ENCODE peak calls at places on chromosome 3, in six cellular contexts. One of them, this sample, is unnamed. For H3K27me3, the result is how much of the 10 kb centered on the place peaks cover.

GRCh38 chr3:100993309-100993708 is at the start of gene ABI3BP:
- DNase-seq in left lung: peak
- DNase-seq in CD8-positive, alpha-beta T cell: no peak
- DNase-seq in adrenal gland: peak
- DNase-seq in CD8-positive, alpha-beta memory T cell: no peak
- DNase-seq in body of pancreas: peak
- DNase-seq in this sample: no peak

GRCh38 chr3:58973796-58974195 is 76.0 kb downstream of the CFAP20DC start:
- DNase-seq in body of pancreas: no peak
- DNase-seq in CD8-positive, alpha-beta memory T cell: no peak
- DNase-seq in adrenal gland: peak
- DNase-seq in left lung: no peak
- DNase-seq in CD8-positive, alpha-beta T cell: no peak
- DNase-seq in this sample: no peak

GRCh38 chr3:143040264-143040879 is 39.0 kb downstream of the U2SURP start:
- DNase-seq in body of pancreas: no peak
- DNase-seq in CD8-positive, alpha-beta memory T cell: no peak
- DNase-seq in left lung: no peak
- DNase-seq in CD8-positive, alpha-beta T cell: no peak
- DNase-seq in adrenal gland: no peak
- DNase-seq in this sample: no peak

GRCh38 chr3:187831125-187832051 is 86.1 kb upstream of the BCL6 start:
- DNase-seq in adrenal gland: no peak
- DNase-seq in CD8-positive, alpha-beta T cell: no peak
- DNase-seq in CD8-positive, alpha-beta memory T cell: no peak
- DNase-seq in left lung: no peak
- DNase-seq in body of pancreas: no peak
- DNase-seq in this sample: no peak

GRCh38 chr3:62252614-62253147 is 120.7 kb downstream of the FEZF2 start:
- DNase-seq in left lung: no peak
- DNase-seq in CD8-positive, alpha-beta T cell: no peak
- DNase-seq in adrenal gland: peak
- DNase-seq in CD8-positive, alpha-beta memory T cell: no peak
- DNase-seq in body of pancreas: no peak
- DNase-seq in this sample: no peak

GRCh38 chr3:33682770-33683169 is 35.3 kb downstream of the CLASP2 start:
- DNase-seq in body of pancreas: no peak
- DNase-seq in left lung: no peak
- DNase-seq in adrenal gland: no peak
- DNase-seq in CD8-positive, alpha-beta T cell: no peak
- DNase-seq in CD8-positive, alpha-beta memory T cell: no peak
- DNase-seq in this sample: no peak

GRCh38 chr3:15317164-15317477 is 15.3 kb downstream of the SH3BP5 start:
- DNase-seq in CD8-positive, alpha-beta memory T cell: no peak
- DNase-seq in CD8-positive, alpha-beta T cell: no peak
- DNase-seq in body of pancreas: no peak
- DNase-seq in adrenal gland: peak
- DNase-seq in left lung: no peak
- DNase-seq in this sample: no peak

GRCh38 chr3:149487598-149488197 is 13.2 kb downstream of the TM4SF4 start:
- DNase-seq in left lung: no peak
- DNase-seq in CD8-positive, alpha-beta T cell: no peak
- DNase-seq in adrenal gland: no peak
- DNase-seq in body of pancreas: peak
- DNase-seq in CD8-positive, alpha-beta memory T cell: no peak
- DNase-seq in this sample: no peak

GRCh38 chr3:57043518-57043917 is 16.9 kb upstream of the SPATA12 start:
- DNase-seq in CD8-positive, alpha-beta memory T cell: no peak
- DNase-seq in CD8-positive, alpha-beta T cell: no peak
- DNase-seq in left lung: no peak
- DNase-seq in body of pancreas: no peak
- DNase-seq in adrenal gland: no peak
- DNase-seq in this sample: no peak

GRCh38 chr3:149813367-149814281 is 609 bp downstream of the RNF13 start:
- DNase-seq in body of pancreas: peak
- DNase-seq in left lung: no peak
- DNase-seq in adrenal gland: peak
- DNase-seq in CD8-positive, alpha-beta memory T cell: no peak
- DNase-seq in CD8-positive, alpha-beta T cell: no peak
- DNase-seq in this sample: peak

GRCh38 chr3:140708815-140709214 is 31.0 kb downstream of the TRIM42 start:
- DNase-seq in CD8-positive, alpha-beta T cell: no peak
- DNase-seq in adrenal gland: no peak
- DNase-seq in left lung: no peak
- DNase-seq in CD8-positive, alpha-beta memory T cell: no peak
- DNase-seq in body of pancreas: no peak
- DNase-seq in this sample: no peak

GRCh38 chr3:61199843-61200242 is 51.4 kb downstream of the FHIT start:
- DNase-seq in body of pancreas: no peak
- DNase-seq in CD8-positive, alpha-beta memory T cell: no peak
- DNase-seq in left lung: no peak
- DNase-seq in adrenal gland: no peak
- DNase-seq in CD8-positive, alpha-beta T cell: no peak
- DNase-seq in this sample: no peak

GRCh38 chr3:62876064-62876463 is 848 bp upstream of the CADPS start:
- DNase-seq in body of pancreas: peak
- DNase-seq in CD8-positive, alpha-beta memory T cell: no peak
- DNase-seq in left lung: no peak
- DNase-seq in CD8-positive, alpha-beta T cell: no peak
- DNase-seq in adrenal gland: peak
- DNase-seq in this sample: no peak

GRCh38 chr3:151219056-151219455 is 16.0 kb upstream of the GPR171 start:
- DNase-seq in left lung: no peak
- DNase-seq in adrenal gland: no peak
- DNase-seq in CD8-positive, alpha-beta T cell: no peak
- DNase-seq in body of pancreas: no peak
- DNase-seq in CD8-positive, alpha-beta memory T cell: no peak
- DNase-seq in this sample: no peak

GRCh38 chr3:105598047-105598796 is 231.5 kb downstream of the ALCAM start:
- DNase-seq in body of pancreas: no peak
- DNase-seq in CD8-positive, alpha-beta memory T cell: no peak
- DNase-seq in adrenal gland: no peak
- DNase-seq in left lung: no peak
- DNase-seq in CD8-positive, alpha-beta T cell: no peak
- DNase-seq in this sample: no peak

GRCh38 chr3:152365766-152366593 is 97.3 kb downstream of the MBNL1 start:
- DNase-seq in left lung: no peak
- DNase-seq in CD8-positive, alpha-beta memory T cell: no peak
- DNase-seq in adrenal gland: no peak
- DNase-seq in body of pancreas: no peak
- DNase-seq in CD8-positive, alpha-beta T cell: no peak
- DNase-seq in this sample: no peak

GRCh38 chr3:57184516-57184915 is 15.3 kb downstream of the HESX1 start:
- DNase-seq in left lung: no peak
- DNase-seq in body of pancreas: no peak
- DNase-seq in adrenal gland: no peak
- DNase-seq in CD8-positive, alpha-beta memory T cell: no peak
- DNase-seq in CD8-positive, alpha-beta T cell: no peak
- DNase-seq in this sample: no peak

GRCh38 chr3:42518800-42519567 is 16.5 kb downstream of the VIPR1 start:
- DNase-seq in left lung: no peak
- DNase-seq in CD8-positive, alpha-beta memory T cell: peak
- DNase-seq in adrenal gland: no peak
- DNase-seq in CD8-positive, alpha-beta T cell: peak
- DNase-seq in body of pancreas: peak
- DNase-seq in this sample: no peak

GRCh38 chr3:155442066-155442465 is 148.6 kb upstream of the STRIT1 start:
- DNase-seq in CD8-positive, alpha-beta T cell: no peak
- DNase-seq in body of pancreas: no peak
- DNase-seq in adrenal gland: no peak
- DNase-seq in left lung: no peak
- DNase-seq in CD8-positive, alpha-beta memory T cell: no peak
- DNase-seq in this sample: no peak

GRCh38 chr3:12286927-12287726 is 1.7 kb upstream of the PPARG start:
- DNase-seq in adrenal gland: no peak
- DNase-seq in CD8-positive, alpha-beta memory T cell: no peak
- DNase-seq in left lung: peak
- DNase-seq in body of pancreas: no peak
- DNase-seq in CD8-positive, alpha-beta T cell: no peak
- DNase-seq in this sample: no peak

GRCh38 chr3:62374375-62374876 is 1.1 kb upstream of the FEZF2 start:
- DNase-seq in adrenal gland: no peak
- DNase-seq in CD8-positive, alpha-beta memory T cell: no peak
- DNase-seq in CD8-positive, alpha-beta T cell: no peak
- DNase-seq in body of pancreas: no peak
- DNase-seq in left lung: peak
- DNase-seq in this sample: no peak

GRCh38 chr3:100730524-100730923 is 21.2 kb downstream of the TFG start:
- DNase-seq in adrenal gland: no peak
- DNase-seq in left lung: no peak
- DNase-seq in body of pancreas: no peak
- DNase-seq in CD8-positive, alpha-beta memory T cell: no peak
- DNase-seq in CD8-positive, alpha-beta T cell: no peak
- DNase-seq in this sample: no peak

GRCh38 chr3:186849392-186849975 is 7.0 kb downstream of the ADIPOQ start:
- DNase-seq in CD8-positive, alpha-beta T cell: no peak
- DNase-seq in left lung: no peak
- DNase-seq in CD8-positive, alpha-beta memory T cell: no peak
- DNase-seq in body of pancreas: no peak
- DNase-seq in adrenal gland: no peak
- DNase-seq in this sample: no peak

GRCh38 chr3:29344986-29345385 is 64.1 kb downstream of the RBMS3 start:
- DNase-seq in body of pancreas: no peak
- DNase-seq in CD8-positive, alpha-beta memory T cell: no peak
- DNase-seq in left lung: no peak
- DNase-seq in adrenal gland: no peak
- DNase-seq in CD8-positive, alpha-beta T cell: no peak
- DNase-seq in this sample: no peak

GRCh38 chr3:197466586-197467399 is 89.0 kb downstream of the BDH1 start:
- DNase-seq in adrenal gland: peak
- DNase-seq in CD8-positive, alpha-beta memory T cell: no peak
- DNase-seq in left lung: no peak
- DNase-seq in body of pancreas: peak
- DNase-seq in CD8-positive, alpha-beta T cell: no peak
- DNase-seq in this sample: no peak

GRCh38 chr3:105533955-105534354 is 167.2 kb downstream of the ALCAM start:
- DNase-seq in body of pancreas: no peak
- DNase-seq in adrenal gland: no peak
- DNase-seq in CD8-positive, alpha-beta memory T cell: no peak
- DNase-seq in CD8-positive, alpha-beta T cell: no peak
- DNase-seq in left lung: no peak
- DNase-seq in this sample: no peak

GRCh38 chr3:6644070-6644929 is 216.6 kb upstream of the GRM7 start:
- DNase-seq in adrenal gland: no peak
- DNase-seq in CD8-positive, alpha-beta T cell: no peak
- DNase-seq in left lung: no peak
- DNase-seq in CD8-positive, alpha-beta memory T cell: no peak
- DNase-seq in body of pancreas: no peak
- DNase-seq in this sample: peak

DNA sequence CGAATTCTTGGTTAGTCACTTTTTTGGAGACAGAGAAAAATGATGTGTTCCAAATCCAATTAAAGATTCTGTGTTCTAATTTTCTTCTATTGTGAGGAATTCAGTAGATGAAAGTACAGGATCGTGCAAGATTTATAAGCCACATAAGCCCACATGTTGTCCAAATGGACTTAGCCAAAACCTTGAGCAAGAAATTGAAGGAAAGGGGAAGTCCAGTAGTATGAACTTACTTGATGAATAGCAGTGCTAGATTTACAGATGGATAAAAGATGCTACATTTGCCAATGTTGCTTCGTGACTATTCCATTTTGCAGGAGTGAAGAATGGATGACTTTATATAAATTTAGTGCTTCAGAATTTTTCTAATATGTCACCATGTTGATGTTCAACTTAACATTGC is 120.0 kb upstream of the ATP11B start:
- DNase-seq in CD8-positive, alpha-beta T cell: no peak
- DNase-seq in CD8-positive, alpha-beta memory T cell: no peak
- DNase-seq in left lung: no peak
- DNase-seq in body of pancreas: no peak
- DNase-seq in adrenal gland: no peak
- DNase-seq in this sample: no peak
- H3K27me3 ChIP-seq in CD8-positive, alpha-beta T cell: under half
- H3K27me3 ChIP-seq in CD8-positive, alpha-beta memory T cell: under half
- H3K27me3 ChIP-seq in left lung: under half
- H3K27me3 ChIP-seq in body of pancreas: under half
- H3K27me3 ChIP-seq in adrenal gland: under half
- H3K27me3 ChIP-seq in this sample: under half

DNA sequence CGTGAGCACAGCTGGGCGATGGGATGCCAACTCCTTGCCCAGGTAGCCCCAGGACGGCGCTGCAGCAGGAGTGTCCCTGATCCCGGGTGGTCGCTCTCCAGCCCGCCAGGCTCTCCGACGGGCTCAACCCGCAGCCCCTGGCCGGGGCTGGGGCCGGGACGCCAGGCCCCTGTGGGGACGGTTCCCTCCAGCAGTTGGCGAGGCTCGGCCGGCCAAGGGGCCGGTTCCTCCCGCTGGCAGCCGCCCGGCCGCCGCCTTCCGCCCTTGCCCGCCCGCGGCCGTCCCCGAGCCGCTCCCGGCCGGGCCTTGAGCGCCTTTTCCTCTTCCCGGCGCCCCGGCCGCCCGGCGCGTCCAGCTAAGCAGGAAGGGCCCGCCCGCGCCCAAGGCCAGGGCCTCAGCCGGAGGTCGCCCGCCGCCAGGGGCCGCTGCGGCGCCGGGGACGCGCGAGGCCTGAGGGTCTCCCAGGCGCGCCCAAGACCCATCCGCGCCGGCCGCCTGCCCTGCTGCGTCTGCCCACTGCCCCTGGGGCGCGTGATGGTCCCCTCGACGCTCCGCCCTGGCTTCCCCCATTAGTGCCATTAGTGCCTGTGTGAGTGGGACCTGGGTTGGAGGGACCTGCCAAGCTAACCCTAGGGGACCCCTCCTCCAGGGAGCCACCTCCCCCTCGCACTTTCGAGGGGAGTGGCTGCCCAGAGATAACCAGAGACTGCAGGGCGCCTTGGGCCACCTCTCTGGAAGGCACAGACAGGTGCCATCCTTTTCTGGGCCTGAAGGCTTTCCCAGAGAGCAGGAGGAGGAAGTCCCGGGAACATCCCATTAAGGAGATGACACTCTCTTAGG is 106.4 kb downstream of the FBLN2 start:
- DNase-seq in body of pancreas: peak
- DNase-seq in CD8-positive, alpha-beta T cell: no peak
- DNase-seq in CD8-positive, alpha-beta memory T cell: peak
- DNase-seq in adrenal gland: no peak
- DNase-seq in left lung: no peak
- DNase-seq in this sample: no peak
- H3K27me3 ChIP-seq in body of pancreas: under half
- H3K27me3 ChIP-seq in CD8-positive, alpha-beta T cell: under half
- H3K27me3 ChIP-seq in CD8-positive, alpha-beta memory T cell: under half
- H3K27me3 ChIP-seq in adrenal gland: under half
- H3K27me3 ChIP-seq in left lung: half or more
- H3K27me3 ChIP-seq in this sample: under half

GRCh38 chr3:48268936-48269551 is 28.1 kb downstream of the ZNF589 start:
- DNase-seq in body of pancreas: peak
- DNase-seq in CD8-positive, alpha-beta memory T cell: no peak
- DNase-seq in adrenal gland: no peak
- DNase-seq in left lung: no peak
- DNase-seq in CD8-positive, alpha-beta T cell: no peak
- DNase-seq in this sample: no peak
- H3K27me3 ChIP-seq in body of pancreas: under half
- H3K27me3 ChIP-seq in CD8-positive, alpha-beta memory T cell: under half
- H3K27me3 ChIP-seq in adrenal gland: under half
- H3K27me3 ChIP-seq in left lung: under half
- H3K27me3 ChIP-seq in CD8-positive, alpha-beta T cell: under half
- H3K27me3 ChIP-seq in this sample: under half

DNA sequence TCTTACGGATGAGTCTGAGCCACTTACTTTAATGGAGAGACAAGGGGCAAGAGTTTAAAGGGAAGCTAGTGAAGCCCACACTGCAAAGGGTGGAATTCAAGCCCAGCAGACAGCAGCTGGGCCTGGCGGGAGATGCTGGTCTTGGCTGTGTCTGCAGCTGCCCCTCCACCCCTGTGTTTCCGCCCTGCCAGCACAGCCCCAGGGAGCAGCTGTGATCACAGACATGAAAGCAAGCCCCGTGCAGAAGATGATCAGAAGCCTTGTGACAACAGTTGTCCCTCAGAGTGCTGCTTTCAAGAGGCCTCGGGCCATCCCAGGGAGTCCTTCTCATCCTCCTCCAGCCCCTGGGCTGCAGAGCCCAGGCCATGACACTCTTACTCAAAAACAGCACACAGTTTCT is 24.2 kb upstream of the SLC6A1 start:
- DNase-seq in CD8-positive, alpha-beta T cell: no peak
- DNase-seq in left lung: no peak
- DNase-seq in adrenal gland: no peak
- DNase-seq in body of pancreas: no peak
- DNase-seq in CD8-positive, alpha-beta memory T cell: no peak
- DNase-seq in this sample: no peak
- H3K27me3 ChIP-seq in CD8-positive, alpha-beta T cell: under half
- H3K27me3 ChIP-seq in left lung: under half
- H3K27me3 ChIP-seq in adrenal gland: under half
- H3K27me3 ChIP-seq in body of pancreas: under half
- H3K27me3 ChIP-seq in CD8-positive, alpha-beta memory T cell: under half
- H3K27me3 ChIP-seq in this sample: under half

This sample was measured in GM06990.